ENCODE peak calls at places on chromosome 20, in seven cellular contexts. T is pancreas, S is A549, V is GM12865, I is adrenal gland, C is upper lobe of right lung, Y is mammary epithelial cell. W is an unnamed sample.

GRCh38 chr20:35101620-35102019 is 9.0 kb upstream of the TRPC4AP start:
- DNase-seq in T (no peak), S (no peak), V (no peak), I (no peak), C (no peak), Y (no peak), W (no peak)

GRCh38 chr20:22303523-22303922 is 280.8 kb downstream of the FOXA2 start:
- DNase-seq in T (no peak), S (peak), V (no peak), I (no peak), C (no peak), Y (no peak), W (no peak)

GRCh38 chr20:25196701-25197120 is 1.2 kb downstream of the ENTPD6 start:
- DNase-seq in T (peak), S (no peak), V (no peak), I (peak), C (no peak), Y (no peak), W (no peak)

GRCh38 chr20:63394069-63394468 is 32.9 kb upstream of the CHRNA4 start:
- DNase-seq in T (peak), S (no peak), V (no peak), I (no peak), C (no peak), Y (no peak), W (no peak)

GRCh38 chr20:57437267-57437666 is 46.1 kb downstream of the RBM38 start:
- DNase-seq in T (no peak), S (no peak), V (no peak), I (no peak), C (no peak), Y (no peak), W (no peak)

GRCh38 chr20:62393266-62393665 is 6.4 kb downstream of the RPS21 start:
- DNase-seq in T (no peak), S (no peak), V (no peak), I (no peak), C (no peak), Y (no peak), W (no peak)

GRCh38 chr20:46689082-46689753 is at the start of gene TP53RK:
- DNase-seq in T (peak), S (peak), V (peak), I (peak), C (peak), Y (peak), W (peak)

GRCh38 chr20:64049060-64049886 is at the start of gene SOX18:
- DNase-seq in T (no peak), S (peak), V (peak), I (no peak), C (no peak), Y (no peak), W (no peak)

GRCh38 chr20:3808141-3808479 is 12.0 kb downstream of the CDC25B start:
- DNase-seq in T (peak), S (peak), V (no peak), I (peak), C (peak), Y (peak), W (peak)

GRCh38 chr20:24951536-24952047 is 2.5 kb downstream of the CST7 start:
- DNase-seq in T (no peak), S (no peak), V (no peak), I (no peak), C (peak), Y (no peak), W (no peak)

GRCh38 chr20:62549499-62550086 is 73.8 kb upstream of the GATA5 start:
- DNase-seq in T (no peak), S (no peak), V (no peak), I (no peak), C (no peak), Y (no peak), W (no peak)

GRCh38 chr20:39264506-39265172 is 302.5 kb downstream of the DHX35 start:
- DNase-seq in T (peak), S (peak), V (peak), I (peak), C (no peak), Y (peak), W (peak)

GRCh38 chr20:59289994-59290393 is 10.4 kb upstream of the EDN3 start:
- DNase-seq in T (no peak), S (no peak), V (no peak), I (no peak), C (no peak), Y (no peak), W (no peak)

GRCh38 chr20:14538433-14538832 is 201.0 kb upstream of the FLRT3 start:
- DNase-seq in T (no peak), S (no peak), V (peak), I (no peak), C (no peak), Y (no peak), W (no peak)

GRCh38 chr20:41136336-41136694 is 1.0 kb upstream of the PLCG1 start:
- DNase-seq in T (no peak), S (no peak), V (no peak), I (no peak), C (no peak), Y (no peak), W (no peak)

GRCh38 chr20:41134362-41135186 is 2.8 kb upstream of the PLCG1 start:
- DNase-seq in T (no peak), S (no peak), V (no peak), I (no peak), C (peak), Y (no peak), W (no peak)

GRCh38 chr20:41135888-41136243 is 1.5 kb upstream of the PLCG1 start:
- DNase-seq in T (no peak), S (no peak), V (no peak), I (no peak), C (no peak), Y (no peak), W (no peak)

GRCh38 chr20:41133709-41134361 is 3.5 kb upstream of the PLCG1 start:
- DNase-seq in T (no peak), S (no peak), V (peak), I (no peak), C (no peak), Y (peak), W (no peak)

GRCh38 chr20:41135187-41135887 is 2.0 kb upstream of the PLCG1 start:
- DNase-seq in T (peak), S (peak), V (peak), I (peak), C (peak), Y (peak), W (no peak)
- TF ChIP-seq CTCF in T (peak), S (peak), V (peak), I (peak), C (peak), Y (peak), W (peak)

DNA sequence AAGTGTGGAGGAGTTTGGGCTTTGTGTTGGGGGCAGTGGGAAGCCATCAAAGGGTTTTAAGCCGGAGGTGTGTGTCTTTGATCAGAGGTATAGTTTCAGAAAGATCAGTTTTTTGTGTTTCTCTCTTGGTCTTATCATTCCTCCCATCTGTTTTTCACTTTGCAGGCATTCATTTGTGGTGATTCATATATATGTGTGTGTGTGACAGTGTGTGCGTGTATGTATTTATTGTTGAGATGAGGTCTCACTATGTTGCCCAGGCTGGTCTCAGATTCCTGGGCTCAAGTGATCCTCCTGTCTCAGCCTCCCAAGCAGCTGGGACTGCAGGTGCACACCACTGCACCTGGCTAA is 11.1 kb upstream of the SERINC3 start:
- DNase-seq in T (no peak), S (no peak), V (no peak), I (no peak), C (no peak), Y (peak), W (no peak)
- H3K4me3 ChIP-seq in T (no peak), S (no peak), V (no peak), I (peak), C (peak), Y (no peak), W (peak)

DNA sequence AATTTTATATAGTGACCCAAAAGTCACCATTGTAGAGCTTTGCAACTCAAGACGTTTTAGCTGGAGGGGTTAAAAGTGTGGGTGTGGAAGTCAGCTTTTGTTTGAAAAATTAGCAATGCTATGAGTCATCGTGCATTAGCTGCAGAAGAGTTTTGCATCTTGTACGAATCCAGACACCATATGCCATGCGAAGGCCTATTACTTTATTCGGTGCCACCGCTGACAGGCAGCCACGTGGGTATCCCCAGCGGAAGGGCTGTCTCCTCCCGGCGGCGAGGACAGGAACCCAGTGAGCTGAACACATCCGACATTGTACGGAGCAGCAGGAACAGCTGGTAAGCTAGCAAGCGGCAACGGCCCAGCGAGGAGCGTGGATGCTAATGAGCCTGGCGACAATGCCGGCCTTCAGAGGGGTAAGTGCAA is 84.4 kb downstream of the INSM1 start:
- DNase-seq in T (no peak), S (no peak), V (peak), I (peak), C (peak), Y (peak), W (peak)
- TF ChIP-seq CTCF in T (no peak), S (no peak), V (no peak), I (no peak), C (no peak), Y (no peak), W (no peak)

GRCh38 chr20:44714102-44714700 is 968 bp upstream of the CCN5 start:
- DNase-seq in T (no peak), S (no peak), V (no peak), I (no peak), C (no peak), Y (no peak), W (no peak)
- H3K4me3 ChIP-seq in T (no peak), S (no peak), V (no peak), I (peak), C (peak), Y (no peak), W (no peak)

GRCh38 chr20:8398289-8399051 is 266.4 kb downstream of the PLCB1 start:
- DNase-seq in T (no peak), S (no peak), V (no peak), I (no peak), C (no peak), Y (no peak), W (no peak)
- TF ChIP-seq CTCF in T (no peak), S (no peak), V (no peak), I (no peak), C (no peak), Y (no peak), W (no peak)

GRCh38 chr20:21125849-21126840 is at the start of gene KIZ:
- DNase-seq in T (peak), S (peak), V (peak), I (peak), C (peak), Y (peak), W (peak)

GRCh38 chr20:21124190-21124589 is 1.7 kb upstream of the KIZ start:
- DNase-seq in T (no peak), S (no peak), V (no peak), I (no peak), C (no peak), Y (no peak), W (no peak)

GRCh38 chr20:21129861-21130260 is 4.0 kb downstream of the KIZ start:
- DNase-seq in T (no peak), S (no peak), V (no peak), I (no peak), C (no peak), Y (no peak), W (no peak)

GRCh38 chr20:21125072-21125848 is 622 bp upstream of the KIZ start:
- DNase-seq in T (peak), S (peak), V (no peak), I (peak), C (no peak), Y (peak), W (no peak)

GRCh38 chr20:21127201-21127981 is 1.5 kb downstream of the KIZ start:
- DNase-seq in T (no peak), S (no peak), V (no peak), I (no peak), C (no peak), Y (no peak), W (no peak)
- H3K4me3 ChIP-seq in T (no peak), S (peak), V (no peak), I (peak), C (no peak), Y (no peak), W (peak)